ENCODE peak calls at places on chromosome 18, in four cellular contexts. D is AG04450, O is NCI-H187, E is A172. A is an unnamed sample.

GRCh38 chr18:59266019-59266369 is 7.3 kb downstream of the RAX start:
- DNase-seq in D (no peak), O (no peak), E (no peak), A (no peak)

GRCh38 chr18:12625242-12625641 is 32.7 kb downstream of the SPIRE1 start:
- DNase-seq in D (no peak), O (no peak), E (no peak), A (no peak)

GRCh38 chr18:2508678-2509077 is 62.6 kb downstream of the METTL4 start:
- DNase-seq in D (no peak), O (no peak), E (no peak), A (no peak)

GRCh38 chr18:58862404-58862803 is 2.3 kb upstream of the ZNF532 start:
- DNase-seq in D (no peak), O (no peak), E (no peak), A (no peak)

GRCh38 chr18:3669376-3669775 is 219.4 kb downstream of the TGIF1 start:
- DNase-seq in D (no peak), O (no peak), E (no peak), A (no peak)

GRCh38 chr18:46623541-46623940 is 33.5 kb downstream of the LOXHD1 start:
- DNase-seq in D (no peak), O (no peak), E (no peak), A (no peak)

GRCh38 chr18:79772108-79772864 is 25.5 kb upstream of the KCNG2 start:
- DNase-seq in D (no peak), O (no peak), E (no peak), A (no peak)

GRCh38 chr18:3179430-3180089 is 40.2 kb downstream of the MYOM1 start:
- DNase-seq in D (no peak), O (no peak), E (no peak), A (no peak)

GRCh38 chr18:51461956-51462355 is 264.5 kb upstream of the MEX3C start:
- DNase-seq in D (no peak), O (no peak), E (no peak), A (no peak)

GRCh38 chr18:30765247-30765646 is 277.3 kb downstream of the DSC3 start:
- DNase-seq in D (no peak), O (no peak), E (no peak), A (no peak)

GRCh38 chr18:31679133-31679731 is 5.1 kb downstream of the B4GALT6 start:
- DNase-seq in D (no peak), O (no peak), E (peak; percentile 85), A (no peak)

GRCh38 chr18:76847926-76848325 is 25.6 kb downstream of the ZNF236 start:
- DNase-seq in D (no peak), O (no peak), E (no peak), A (no peak)

GRCh38 chr18:45765740-45766139 is 41.8 kb downstream of the SLC14A1 start:
- DNase-seq in D (no peak), O (no peak), E (no peak), A (no peak)